ENCODE peak calls at places on chromosomes 3 and 15, in five cellular contexts. K is ovary, Y is left lung, H is right atrium auricular region, B is HCT116. R is an unnamed sample.

GRCh38 chr3:38360345-38360744 is 13.8 kb downstream of the XYLB start:
- DNase-seq in K (no peak), Y (no peak), B (no peak), H (no peak), R (no peak)

GRCh38 chr3:100335137-100335833 is 728 bp downstream of the NIT2 start:
- DNase-seq in Y (peak; percentile 51), H (no peak), B (no peak), K (peak; percentile 29), R (no peak)

GRCh38 chr3:167736264-167736787 is 805 bp downstream of the SERPINI1 start:
- DNase-seq in B (no peak), K (no peak), Y (no peak), H (no peak), R (no peak)

GRCh38 chr3:24128195-24129005 is 183.3 kb downstream of the NR1D2 start:
- DNase-seq in B (peak; percentile 8), H (no peak), Y (no peak), K (no peak), R (no peak)

GRCh38 chr15:66503780-66504562 is 684 bp downstream of the RPL4 start:
- DNase-seq in B (no peak), Y (no peak), H (no peak), K (no peak), R (no peak)

GRCh38 chr3:136444581-136444980 is 194.4 kb downstream of the PCCB start:
- DNase-seq in Y (no peak), K (no peak), B (no peak), H (no peak), R (no peak)

GRCh38 chr15:37933685-37934084 is 755 bp upstream of the TMCO5A start:
- DNase-seq in B (no peak), H (no peak), Y (no peak), K (no peak), R (no peak)

GRCh38 chr15:85380860-85381535 is 595 bp downstream of the AKAP13 start:
- DNase-seq in Y (peak; percentile 53), K (peak; percentile 70), B (no peak), H (no peak), R (peak; percentile 66)

GRCh38 chr3:128864351-128864811 is 15.0 kb upstream of the ACAD9 start:
- DNase-seq in H (no peak), Y (no peak), K (no peak), B (no peak), R (no peak)

GRCh38 chr3:38465588-38466154 is 12.0 kb downstream of the ACVR2B start:
- DNase-seq in Y (no peak), K (no peak), B (no peak), H (no peak), R (no peak)

GRCh38 chr3:126998728-126999127 is 15.8 kb downstream of the PLXNA1 start:
- DNase-seq in H (no peak), K (no peak), Y (no peak), B (no peak), R (no peak)

GRCh38 chr3:100517276-100517675 is 24.9 kb downstream of the TMEM45A start:
- DNase-seq in K (no peak), B (no peak), Y (no peak), H (no peak), R (no peak)

GRCh38 chr15:27059610-27060202 is 88.7 kb downstream of the GABRG3 start:
- DNase-seq in B (peak; percentile 0), H (no peak), Y (no peak), K (no peak), R (peak; percentile 53)

GRCh38 chr3:72234394-72234793 is 449.4 kb upstream of the PROK2 start:
- DNase-seq in Y (no peak), B (no peak), K (peak; percentile 46), H (peak; percentile 60), R (no peak)

GRCh38 chr3:165202995-165203394 is 6.8 kb upstream of the SLITRK3 start:
- DNase-seq in B (no peak), H (no peak), K (no peak), Y (no peak), R (no peak)

GRCh38 chr3:112817271-112817670 is 29.4 kb downstream of the CD200R1L start:
- DNase-seq in B (no peak), Y (no peak), H (no peak), K (no peak), R (no peak)

GRCh38 chr15:82570721-82571519 is 30.7 kb upstream of the RPS17 start:
- DNase-seq in Y (no peak), K (no peak), B (no peak), H (no peak), R (no peak)

GRCh38 chr3:99625643-99626414 is 12.6 kb upstream of the COL8A1 start:
- DNase-seq in Y (no peak), K (no peak), B (no peak), H (no peak), R (no peak)

GRCh38 chr3:30696403-30696819 is 90.0 kb downstream of the TGFBR2 start:
- DNase-seq in H (no peak), Y (no peak), K (peak; percentile 59), B (no peak), R (no peak)

GRCh38 chr15:92077353-92078080 is 224.0 kb downstream of the SLCO3A1 start:
- DNase-seq in H (peak; percentile 85), B (peak; percentile 54), Y (peak; percentile 74), K (peak; percentile 61), R (no peak)

GRCh38 chr3:131730581-131730980 is 227.8 kb upstream of the MRPL3 start:
- DNase-seq in B (no peak), K (no peak), H (no peak), Y (no peak), R (no peak)

GRCh38 chr15:83947156-83947555 is 288.4 kb upstream of the GOLGA6L4 start:
- DNase-seq in Y (no peak), K (no peak), B (no peak), H (no peak), R (no peak)

GRCh38 chr15:60005352-60006202 is 1.5 kb downstream of the FOXB1 start:
- DNase-seq in H (no peak), Y (no peak), B (no peak), K (no peak), R (no peak)

GRCh38 chr3:159792070-159792469 is 196.6 kb upstream of the IL12A start:
- DNase-seq in B (no peak), K (no peak), Y (no peak), H (no peak), R (no peak)

GRCh38 chr15:62436235-62436634 is 271.1 kb upstream of the C2CD4B start:
- DNase-seq in B (no peak), H (no peak), K (no peak), Y (no peak), R (no peak)

GRCh38 chr3:177760803-177761202 is 563.5 kb upstream of the TBL1XR1 start:
- DNase-seq in K (no peak), Y (no peak), H (no peak), B (no peak), R (no peak)

GRCh38 chr3:157906627-157907026 is 199.6 kb downstream of the SHOX2 start:
- DNase-seq in Y (no peak), B (no peak), H (no peak), K (no peak), R (no peak)

DNA sequence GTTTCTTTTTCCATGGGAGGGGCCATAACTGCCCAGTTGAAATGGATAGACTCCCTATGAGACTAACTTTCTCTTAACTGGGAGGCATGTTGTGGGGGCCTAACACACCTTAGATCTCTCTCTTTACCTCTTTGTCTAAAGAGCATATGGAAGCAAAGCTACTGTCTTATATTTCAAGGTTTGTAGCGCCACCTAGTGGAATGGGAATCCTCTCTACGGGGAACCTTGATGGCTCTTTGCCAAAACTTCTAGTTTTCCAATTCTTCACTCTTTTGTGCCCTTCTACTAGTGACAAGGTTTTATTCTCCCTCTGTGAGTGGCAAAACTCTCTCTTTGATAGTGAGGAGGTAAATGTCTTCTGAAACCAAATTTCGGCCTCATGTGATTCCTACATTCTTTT is 1030.4 kb upstream of the CADM2 start:
- DNase-seq in B (peak; percentile 8), K (no peak), H (no peak), Y (no peak), R (no peak)
- TF ChIP-seq CTCF in B (no peak), K (no peak), H (no peak), Y (no peak), R (peak; percentile 42)

GRCh38 chr3:142028174-142028833 is 121.0 kb downstream of the TFDP2 start:
- DNase-seq in K (no peak), Y (no peak), B (peak; percentile 68), H (no peak), R (no peak)
- TF ChIP-seq CTCF in K (no peak), Y (no peak), B (no peak), H (no peak), R (no peak)

GRCh38 chr3:198080521-198081384 is 120.7 kb downstream of the LMLN start:
- DNase-seq in Y (peak; percentile 73), B (peak; percentile 54), H (no peak), K (peak; percentile 75), R (peak; percentile 88)
- TF ChIP-seq CTCF in Y (peak; percentile 60), B (peak; percentile 0), H (peak; percentile 67), K (no peak), R (peak; percentile 57)

GRCh38 chr3:130480736-130481135 is 36.2 kb upstream of the COL6A6 start:
- DNase-seq in K (peak; percentile 31), B (peak; percentile 26), Y (peak; percentile 33), H (no peak), R (no peak)
- TF ChIP-seq CTCF in K (no peak), B (no peak), Y (peak; percentile 34), H (no peak), R (peak; percentile 30)

GRCh38 chr3:125681146-125681545 is 85.8 kb upstream of the OSBPL11 start:
- DNase-seq in Y (no peak), H (no peak), K (no peak), B (no peak), R (no peak)

GRCh38 chr3:125683067-125683844 is 88.0 kb upstream of the OSBPL11 start:
- DNase-seq in H (no peak), B (no peak), K (no peak), Y (no peak), R (no peak)

GRCh38 chr3:125679258-125679657 is 84.0 kb upstream of the OSBPL11 start:
- DNase-seq in H (no peak), K (no peak), Y (no peak), B (no peak), R (no peak)

GRCh38 chr3:125684199-125684598 is 88.9 kb upstream of the OSBPL11 start:
- DNase-seq in B (peak; percentile 18), H (no peak), Y (no peak), K (no peak), R (no peak)
- TF ChIP-seq CTCF in B (peak; percentile 34), H (peak; percentile 17), Y (peak; percentile 31), K (no peak), R (no peak)

GRCh38 chr3:14948609-14949038 is 1.2 kb downstream of the NR2C2 start:
- DNase-seq in H (no peak), K (no peak), Y (no peak), B (no peak), R (no peak)
- TF ChIP-seq CTCF in H (no peak), K (no peak), Y (no peak), B (no peak), R (no peak)